ENCODE peak calls at places on chromosomes 4 and X, in eight cellular contexts. X is heart left ventricle, W is uterus, I is breast epithelium, A is A549, D is ovary, J is transverse colon, E is K562. N is an unnamed sample. For H3K4me1, the result is how much of the 10 kb centered on the place peaks cover.

GRCh38 chr4:101306764-101307615 is 40.3 kb downstream of the PPP3CA start:
- DNase-seq in D (no peak), J (no peak), E (no peak), I (no peak), A (no peak), X (no peak), W (no peak), N (no peak)

GRCh38 chrX:133413218-133413925 is 1.9 kb downstream of the GPC4 start:
- DNase-seq in W (no peak), D (peak), J (peak), X (peak), E (no peak), A (no peak), I (no peak), N (no peak)

GRCh38 chrX:84336646-84337045 is 148.6 kb upstream of the RPS6KA6 start:
- DNase-seq in W (no peak), J (no peak), I (no peak), E (no peak), A (no peak), X (no peak), D (no peak), N (no peak)

GRCh38 chr4:71081192-71081591 is 87.7 kb downstream of the DCK start:
- DNase-seq in W (no peak), I (no peak), D (no peak), A (no peak), X (no peak), E (no peak), J (no peak), N (no peak)

GRCh38 chrX:134604701-134605271 is 53.5 kb downstream of the PLAC1 start:
- DNase-seq in W (no peak), J (no peak), D (peak), X (no peak), A (peak), E (no peak), I (no peak), N (no peak)

GRCh38 chr4:140697709-140698560 is 58.2 kb downstream of the TBC1D9 start:
- DNase-seq in I (no peak), X (no peak), A (no peak), D (no peak), J (peak), W (no peak), E (no peak), N (no peak)

GRCh38 chrX:11143931-11144678 is 33.0 kb downstream of the HCCS start:
- DNase-seq in E (peak), A (peak), X (peak), I (peak), W (peak), J (peak), D (peak), N (no peak)

GRCh38 chr4:83115000-83115399 is 471 bp upstream of the PLAC8 start:
- DNase-seq in W (no peak), I (no peak), D (no peak), X (no peak), J (no peak), A (no peak), E (no peak), N (no peak)

GRCh38 chr4:2598661-2599654 is 62.5 kb downstream of the FAM193A start:
- DNase-seq in A (peak), X (no peak), I (no peak), E (no peak), D (no peak), W (peak), J (peak), N (no peak)

GRCh38 chrX:139776614-139777013 is 68.6 kb upstream of the MCF2 start:
- DNase-seq in A (no peak), X (no peak), E (no peak), D (no peak), W (no peak), I (no peak), J (no peak), N (no peak)

GRCh38 chrX:31199051-31199769 is 127.4 kb upstream of the FTHL17 start:
- DNase-seq in A (no peak), X (no peak), J (no peak), W (no peak), E (no peak), I (no peak), D (no peak), N (no peak)

GRCh38 chr4:35493977-35494376 is 750.3 kb downstream of the ARAP2 start:
- DNase-seq in D (peak), A (no peak), W (no peak), X (no peak), J (no peak), E (no peak), I (no peak), N (no peak)

GRCh38 chr4:8537041-8537461 is 43.1 kb upstream of the GPR78 start:
- DNase-seq in I (peak), D (peak), E (no peak), X (no peak), J (peak), W (peak), A (peak), N (no peak)

GRCh38 chrX:38669425-38669824 is 108.1 kb downstream of the TSPAN7 start:
- DNase-seq in I (no peak), X (no peak), D (no peak), W (no peak), J (no peak), A (no peak), E (no peak), N (no peak)

GRCh38 chr4:75653845-75654503 is 19.2 kb downstream of the G3BP2 start:
- DNase-seq in X (no peak), W (no peak), A (peak), I (no peak), D (no peak), E (peak), J (no peak), N (no peak)

GRCh38 chr4:15231265-15232091 is 196.4 kb upstream of the C1QTNF7 start:
- DNase-seq in E (peak), X (peak), I (peak), W (peak), D (peak), J (peak), A (peak), N (no peak)

GRCh38 chr4:102259081-102259480 is 86.2 kb downstream of the SLC39A8 start:
- DNase-seq in I (no peak), E (no peak), A (no peak), X (no peak), D (no peak), J (no peak), W (no peak), N (no peak)

GRCh38 chr4:151517896-151518295 is 108.9 kb downstream of the FHIP1A start:
- DNase-seq in J (no peak), I (no peak), X (no peak), W (no peak), E (no peak), D (no peak), A (no peak), N (no peak)

GRCh38 chrX:40108084-40108958 is 10.6 kb upstream of the BCOR start:
- DNase-seq in X (no peak), A (peak), J (peak), W (peak), E (no peak), D (peak), I (no peak), N (no peak)

GRCh38 chrX:40109288-40110008 is 11.7 kb upstream of the BCOR start:
- DNase-seq in E (peak), A (peak), D (peak), J (peak), I (no peak), X (peak), W (peak), N (no peak)

GRCh38 chrX:40106677-40107290 is 9.0 kb upstream of the BCOR start:
- DNase-seq in E (no peak), A (no peak), D (no peak), I (no peak), W (no peak), J (no peak), X (no peak), N (no peak)

GRCh38 chrX:40107291-40108083 is 9.7 kb upstream of the BCOR start:
- DNase-seq in A (peak), W (peak), E (no peak), I (no peak), X (peak), D (peak), J (peak), N (no peak)

GRCh38 chrX:40108959-40109287 is 11.2 kb upstream of the BCOR start:
- DNase-seq in E (peak), J (peak), A (peak), X (peak), W (peak), D (peak), I (no peak), N (no peak)
- TF ChIP-seq POLR2A in E (no peak), J (peak), A (peak), X (no peak), W (peak), D (peak), I (no peak), N (peak)

GRCh38 chrX:111284615-111285294 is 14.5 kb upstream of the CAPN6 start:
- DNase-seq in J (no peak), I (no peak), A (no peak), D (no peak), W (no peak), E (no peak), X (no peak), N (no peak)
- H3K4me1 ChIP-seq in J (under half), I (under half), A (under half), D (under half), W (under half), E (under half), X (under half), N (under half)

DNA sequence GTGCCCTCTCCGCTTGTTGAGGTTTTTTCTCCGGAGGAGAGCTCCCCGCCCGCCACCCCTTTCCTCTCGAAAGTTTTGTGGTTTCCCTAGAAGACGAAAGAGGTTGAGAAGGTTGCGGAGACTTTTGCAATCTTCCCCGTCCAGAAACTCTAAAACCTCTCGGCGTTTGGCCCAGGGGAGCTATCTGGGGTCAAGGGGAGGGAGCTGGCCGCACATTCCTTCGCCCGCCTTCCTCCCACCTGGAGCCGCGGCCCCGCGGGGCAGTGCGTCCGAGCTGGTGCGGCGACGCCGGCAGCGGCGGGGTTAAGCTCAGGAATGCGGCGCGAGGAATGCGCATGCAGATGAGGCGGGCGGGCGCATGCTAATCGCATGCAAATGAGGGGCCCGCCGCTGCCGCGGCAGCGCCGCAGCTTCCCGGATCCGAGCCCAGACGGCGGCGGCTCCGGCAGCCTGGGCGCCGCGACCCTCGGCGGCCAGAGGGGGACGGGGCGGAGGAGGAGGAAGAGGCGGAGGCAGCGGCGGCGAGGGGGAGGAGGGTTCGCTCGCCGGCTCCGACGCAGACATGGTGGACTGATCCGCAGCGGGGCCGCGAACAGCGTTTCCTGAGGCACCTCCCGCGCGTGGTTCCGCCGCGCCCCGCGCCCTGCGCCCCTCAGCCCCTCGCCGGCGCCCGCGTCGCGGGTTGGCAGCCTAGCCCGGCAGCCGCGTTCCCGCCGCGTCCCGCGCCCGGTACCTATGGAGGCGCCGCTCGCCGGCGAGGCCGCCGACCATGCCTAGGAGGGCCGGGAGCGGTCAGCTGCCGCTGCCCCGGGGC is at the start of gene WWC2:
- DNase-seq in W (peak), J (peak), D (peak), I (peak), E (peak), A (peak), X (peak), N (peak)
- TF ChIP-seq POLR2A in W (peak), J (peak), D (peak), I (no peak), E (peak), A (peak), X (peak), N (peak)

GRCh38 chrX:19794690-19795089 is 92.7 kb downstream of the SH3KBP1 start:
- DNase-seq in D (no peak), X (no peak), J (no peak), I (no peak), E (no peak), W (no peak), A (no peak), N (no peak)

GRCh38 chrX:19799319-19800182 is 87.8 kb downstream of the SH3KBP1 start:
- DNase-seq in I (no peak), E (no peak), J (no peak), D (no peak), W (no peak), A (no peak), X (no peak), N (no peak)

GRCh38 chrX:19800821-19801220 is 86.6 kb downstream of the SH3KBP1 start:
- DNase-seq in X (no peak), D (no peak), E (no peak), I (no peak), J (no peak), W (no peak), A (no peak), N (no peak)

GRCh38 chrX:19795289-19795688 is 92.1 kb downstream of the SH3KBP1 start:
- DNase-seq in X (no peak), A (no peak), I (no peak), J (no peak), W (no peak), D (no peak), E (no peak), N (no peak)

DNA sequence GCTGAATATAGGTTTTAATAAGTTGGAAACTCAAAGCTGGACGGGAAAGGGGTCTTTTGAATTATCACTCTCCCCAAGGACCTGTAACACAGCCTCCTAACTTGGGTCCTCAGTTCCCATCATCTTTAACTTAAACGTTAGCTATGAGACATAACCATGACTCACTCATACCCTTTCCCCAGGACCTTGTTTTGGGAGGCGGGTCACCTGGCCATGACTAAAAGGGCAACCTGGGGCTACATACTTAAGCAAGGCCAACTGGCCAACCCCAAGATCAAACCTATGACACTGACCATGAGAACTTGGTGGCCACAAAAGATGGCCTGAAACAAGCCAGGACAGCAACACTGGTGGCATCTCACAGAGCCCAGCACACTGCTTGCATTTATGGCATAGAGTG is 89.0 kb downstream of the SH3KBP1 start:
- DNase-seq in J (no peak), X (no peak), E (no peak), I (no peak), A (no peak), W (no peak), D (no peak), N (no peak)
- H3K4me1 ChIP-seq in J (under half), X (under half), E (under half), I (under half), A (under half), W (under half), D (under half), N (under half)

GRCh38 chrX:23952984-23953907 is 45.4 kb downstream of the CXorf58 start:
- DNase-seq in X (no peak), A (peak), D (no peak), E (peak), J (no peak), W (no peak), I (no peak), N (no peak)
- TF ChIP-seq POLR2A in X (no peak), A (no peak), D (no peak), E (peak), J (no peak), W (no peak), I (no peak), N (no peak)

N was measured in esophagus muscularis mucosa.